ENCODE peak calls at places on chromosomes 1 and 21, in ten cellular contexts. A, J, C, W, L, D, N, T, V and R are unnamed samples.

GRCh38 chr21:38181101-38181500 is 75.7 kb upstream of the KCNJ15 start:
- DNase-seq in C (no peak), V (no peak), L (no peak), T (no peak), J (peak; percentile 71), W (no peak), D (no peak), N (peak; percentile 92), A (no peak), R (no peak)

GRCh38 chr21:20999567-21000169 is 1.5 kb downstream of the NCAM2 start:
- DNase-seq in V (peak; percentile 32), A (no peak), D (peak; percentile 54), N (peak; percentile 38), C (peak; percentile 11), W (peak; percentile 46), L (no peak), J (peak; percentile 59), T (peak; percentile 76), R (peak; percentile 56)

GRCh38 chr1:14733053-14733778 is 134.7 kb downstream of the KAZN start:
- DNase-seq in D (no peak), T (peak; percentile 40), L (peak; percentile 48), J (no peak), W (peak; percentile 46), N (peak; percentile 17), V (peak; percentile 88), C (no peak), A (no peak), R (peak; percentile 46)

GRCh38 chr1:183957216-183957830 is 80.2 kb downstream of the COLGALT2 start:
- DNase-seq in C (no peak), V (no peak), D (no peak), W (no peak), A (no peak), L (no peak), N (no peak), T (no peak), J (no peak), R (no peak)

GRCh38 chr1:24642481-24643361 is at the start of gene SRRM1:
- DNase-seq in V (peak; percentile 100), A (peak; percentile 95), L (peak; percentile 98), J (peak; percentile 100), C (peak; percentile 100), D (peak; percentile 94), W (peak; percentile 98), N (peak; percentile 100), T (peak; percentile 100), R (peak; percentile 98)

GRCh38 chr1:155254228-155254713 is 1.0 kb downstream of the ENTREP3 start:
- DNase-seq in D (no peak), A (no peak), V (no peak), N (no peak), T (no peak), J (no peak), C (no peak), L (no peak), W (no peak), R (no peak)

GRCh38 chr1:204560590-204560989 is 44.4 kb downstream of the MDM4 start:
- DNase-seq in L (no peak), V (no peak), N (peak; percentile 46), C (peak; percentile 18), D (no peak), T (peak; percentile 72), A (no peak), W (no peak), J (peak; percentile 15), R (no peak)

GRCh38 chr1:209153435-209153834 is 430.1 kb upstream of the CAMK1G start:
- DNase-seq in L (no peak), N (no peak), T (no peak), A (no peak), D (no peak), V (no peak), W (no peak), C (no peak), J (no peak), R (no peak)

GRCh38 chr1:160996195-160996594 is 24.8 kb downstream of the F11R start:
- DNase-seq in L (no peak), W (no peak), T (no peak), A (no peak), J (peak; percentile 84), N (peak; percentile 40), V (no peak), D (no peak), C (peak; percentile 76), R (no peak)

GRCh38 chr1:229640455-229640854 is 14.4 kb downstream of the URB2 start:
- DNase-seq in L (no peak), C (no peak), A (no peak), D (no peak), W (no peak), J (no peak), N (no peak), T (no peak), V (no peak), R (no peak)

GRCh38 chr1:108082006-108082405 is 117.0 kb upstream of the VAV3 start:
- DNase-seq in V (no peak), W (no peak), N (peak; percentile 3), C (no peak), T (no peak), D (no peak), L (no peak), J (peak; percentile 15), A (no peak), R (no peak)

GRCh38 chr1:55402117-55402516 is 187.0 kb upstream of the USP24 start:
- DNase-seq in D (no peak), J (peak; percentile 92), N (peak; percentile 72), V (no peak), T (peak; percentile 51), A (no peak), C (no peak), W (no peak), L (no peak), R (no peak)

GRCh38 chr21:41777934-41778815 is 11.3 kb upstream of the RIPK4 start:
- DNase-seq in A (peak; percentile 77), D (peak; percentile 77), T (peak; percentile 86), J (peak; percentile 21), L (no peak), C (peak; percentile 85), V (peak; percentile 95), W (no peak), N (peak; percentile 91), R (no peak)

GRCh38 chr1:224182866-224183590 is at the start of gene DEGS1:
- DNase-seq in A (peak; percentile 63), N (peak; percentile 73), W (peak; percentile 94), J (peak; percentile 55), T (peak; percentile 71), D (peak; percentile 90), V (peak; percentile 92), C (peak; percentile 83), L (peak; percentile 92), R (peak; percentile 96)

GRCh38 chr21:32658524-32658923 is 46.3 kb upstream of the CFAP298 start:
- DNase-seq in J (no peak), D (no peak), N (no peak), T (no peak), C (no peak), V (no peak), A (no peak), W (no peak), L (no peak), R (no peak)

GRCh38 chr1:28456078-28456477 is 49.8 kb upstream of the RCC1 start:
- DNase-seq in A (no peak), N (peak; percentile 65), D (no peak), W (no peak), T (peak; percentile 90), J (peak; percentile 81), L (no peak), C (no peak), V (no peak), R (no peak)

DNA sequence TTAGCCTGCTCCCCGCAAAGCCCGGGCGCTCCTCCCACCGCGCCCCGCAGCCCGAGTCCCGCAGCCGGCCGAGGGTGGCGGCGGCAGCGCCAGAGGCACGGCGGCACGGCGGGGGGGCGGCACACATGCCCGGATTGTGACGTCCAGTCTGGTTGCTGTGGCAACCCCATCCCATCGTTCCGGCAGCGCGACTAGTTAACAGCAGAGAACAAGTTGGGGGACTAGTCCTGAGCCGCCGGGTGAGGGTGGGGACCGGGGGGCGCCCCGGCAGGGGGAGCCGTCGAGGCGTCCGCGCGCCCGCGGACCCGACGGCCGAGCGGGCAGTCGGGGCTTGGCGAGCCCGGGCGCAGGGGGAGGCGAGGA is at the start of gene CHD5:
- DNase-seq in J (no peak), N (no peak), L (no peak), A (no peak), D (no peak), W (no peak), T (no peak), V (peak; percentile 68), C (no peak), R (no peak)
- TF ChIP-seq CTCF in J (no peak), N (no peak), L (peak; percentile 14), A (peak; percentile 19), D (no peak), W (no peak), T (no peak), V (peak; percentile 44), C (peak; percentile 22), R (no peak)

DNA sequence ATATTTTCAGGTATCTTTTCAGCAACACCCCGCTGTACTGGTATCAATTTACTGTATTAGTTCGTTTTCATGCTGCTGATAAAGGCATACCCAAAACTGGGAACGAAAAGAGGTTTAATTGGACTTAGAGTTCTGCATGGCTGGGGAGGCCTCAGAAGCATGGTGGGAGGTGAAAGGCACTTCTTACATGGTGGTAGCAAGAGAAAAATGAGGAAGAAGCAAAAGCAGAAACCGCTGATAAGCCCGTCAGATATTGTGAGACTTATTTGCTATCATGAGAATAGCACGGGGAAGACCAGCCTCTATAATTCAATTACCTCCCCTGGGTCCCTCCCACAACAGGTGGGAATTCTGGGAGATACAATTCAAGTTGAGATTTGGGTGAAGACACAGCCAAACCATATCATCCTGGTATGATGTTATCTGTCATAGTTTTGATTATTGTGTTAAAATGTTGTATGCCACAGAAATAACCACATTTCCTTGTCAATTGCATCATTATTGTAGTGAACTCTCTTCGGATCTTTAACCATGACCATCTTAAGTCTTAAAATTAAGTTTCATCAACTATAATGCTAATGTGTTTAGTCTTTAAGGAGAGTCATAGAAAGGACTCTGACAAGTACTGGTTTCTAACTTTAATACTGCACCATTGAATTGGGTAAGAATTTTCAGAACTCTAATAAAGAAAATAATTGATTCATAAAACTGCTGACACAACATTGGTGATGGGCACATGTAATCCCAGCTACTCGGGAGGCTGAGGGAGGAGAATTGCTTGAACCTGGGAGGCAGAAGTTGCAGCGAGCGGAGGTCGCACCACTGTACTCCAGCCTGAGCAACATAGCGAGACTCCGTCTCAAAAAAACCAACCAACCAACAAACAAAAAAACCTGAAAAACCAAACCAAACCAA is 58.2 kb downstream of the TBX19 start:
- DNase-seq in W (no peak), N (no peak), C (no peak), T (no peak), J (no peak), V (no peak), A (no peak), D (no peak), L (no peak), R (no peak)
- TF ChIP-seq CTCF in W (no peak), N (no peak), C (no peak), T (no peak), J (no peak), V (no peak), A (no peak), D (no peak), L (no peak), R (no peak)

GRCh38 chr1:95534985-95535384 is 301.0 kb downstream of the RWDD3 start:
- DNase-seq in C (peak; percentile 14), A (no peak), N (no peak), J (no peak), V (no peak), D (no peak), L (no peak), W (no peak), T (no peak), R (no peak)
- TF ChIP-seq CTCF in C (no peak), A (no peak), N (no peak), J (no peak), V (no peak), D (no peak), L (no peak), W (no peak), T (no peak), R (no peak)

GRCh38 chr1:192168964-192169363 is 10.7 kb downstream of the RGS18 start:
- DNase-seq in N (no peak), L (no peak), C (no peak), T (no peak), A (no peak), W (no peak), V (no peak), J (no peak), D (no peak), R (no peak)
- TF ChIP-seq CTCF in N (no peak), L (no peak), C (no peak), T (no peak), A (no peak), W (no peak), V (no peak), J (no peak), D (no peak), R (no peak)